ENCODE peak calls at places on chromosomes 5 and 9, in four cellular contexts. A, B, M and Y are unnamed samples.

GRCh38 chr5:55993628-55994501 is 898 bp downstream of the IL6ST start:
- DNase-seq in B (no peak), M (peak; percentile 52), A (no peak), Y (no peak)

GRCh38 chr5:136089804-136090203 is 42.8 kb upstream of the SMAD5 start:
- DNase-seq in M (no peak), B (no peak), A (no peak), Y (no peak)

GRCh38 chr9:36566813-36567217 is 5.9 kb upstream of the MELK start:
- DNase-seq in B (no peak), M (peak; percentile 62), A (no peak), Y (peak; percentile 27)

GRCh38 chr9:129301941-129302340 is 123.9 kb upstream of the IER5L start:
- DNase-seq in B (no peak), M (no peak), A (no peak), Y (no peak)

GRCh38 chr5:141040763-141041426 is 10.3 kb upstream of the PCDHB1 start:
- DNase-seq in A (peak; percentile 86), M (peak; percentile 85), B (peak; percentile 78), Y (peak; percentile 89)

GRCh38 chr5:172886974-172887491 is 53.0 kb downstream of the ERGIC1 start:
- DNase-seq in B (peak; percentile 67), M (peak; percentile 81), A (peak; percentile 68), Y (peak; percentile 92)

GRCh38 chr5:89417990-89418820 is 535.2 kb upstream of the MEF2C start:
- DNase-seq in M (no peak), A (no peak), B (no peak), Y (no peak)

GRCh38 chr9:131609116-131609830 is 64.0 kb downstream of the PRRT1B start:
- DNase-seq in A (peak; percentile 65), B (no peak), M (peak; percentile 32), Y (no peak)

GRCh38 chr5:157612071-157612476 is 36.5 kb upstream of the ADAM19 start:
- DNase-seq in B (no peak), M (no peak), A (no peak), Y (no peak)

GRCh38 chr5:76849767-76850291 is at the start of gene S100Z:
- DNase-seq in B (no peak), M (no peak), A (no peak), Y (no peak)

GRCh38 chr5:176955895-176956294 is 50.7 kb downstream of the UIMC1 start:
- DNase-seq in B (no peak), A (no peak), M (no peak), Y (no peak)

GRCh38 chr5:79837707-79838620 is 148.3 kb downstream of the CMYA5 start:
- DNase-seq in A (no peak), M (no peak), B (no peak), Y (no peak)

GRCh38 chr5:141809697-141810096 is 68.5 kb downstream of the PCDH1 start:
- DNase-seq in A (no peak), B (no peak), M (no peak), Y (no peak)

GRCh38 chr9:761793-762190 is 79.7 kb upstream of the DMRT1 start:
- DNase-seq in M (no peak), B (no peak), A (no peak), Y (no peak)

GRCh38 chr5:61051267-61051666 is 106.3 kb downstream of the NDUFAF2 start:
- DNase-seq in A (no peak), M (peak; percentile 83), B (no peak), Y (no peak)

GRCh38 chr5:142720561-142721275 is 34.8 kb upstream of the FGF1 start:
- DNase-seq in B (peak; percentile 77), A (no peak), M (no peak), Y (peak; percentile 76)

GRCh38 chr9:36064448-36065037 is 27.8 kb downstream of the RECK start:
- DNase-seq in M (peak; percentile 38), B (no peak), A (no peak), Y (no peak)

GRCh38 chr5:136191304-136192014 is 1.5 kb downstream of the SMIM32 start:
- DNase-seq in M (peak; percentile 35), A (no peak), B (peak; percentile 69), Y (peak; percentile 41)

GRCh38 chr5:64834037-64834436 is 65.3 kb downstream of the CWC27 start:
- DNase-seq in M (no peak), B (no peak), A (no peak), Y (no peak)

GRCh38 chr9:83030391-83031107 is 32.4 kb downstream of the RASEF start:
- DNase-seq in B (no peak), A (no peak), M (no peak), Y (no peak)

GRCh38 chr5:145347026-145347616 is 488.0 kb downstream of the PRELID2 start:
- DNase-seq in B (no peak), A (no peak), M (peak; percentile 64), Y (no peak)

GRCh38 chr5:79959407-79959806 is 31.7 kb downstream of the MTX3 start:
- DNase-seq in M (no peak), B (no peak), A (no peak), Y (no peak)

GRCh38 chr5:151123897-151124751 is 33.5 kb downstream of the ANXA6 start:
- DNase-seq in M (peak; percentile 32), B (peak; percentile 70), A (peak; percentile 58), Y (peak; percentile 65)

GRCh38 chr5:142466195-142466951 is 141.6 kb upstream of the SPRY4 start:
- DNase-seq in A (no peak), B (no peak), M (peak; percentile 34), Y (no peak)

GRCh38 chr9:34995288-34996060 is 5.9 kb downstream of the DNAJB5 start:
- DNase-seq in M (peak; percentile 42), A (no peak), B (no peak), Y (no peak)

GRCh38 chr5:172690258-172691075 is 49.4 kb downstream of the NEURL1B start:
- DNase-seq in A (no peak), B (no peak), M (no peak), Y (no peak)

GRCh38 chr5:130992095-130992494 is 173.0 kb downstream of the HINT1 start:
- DNase-seq in A (no peak), B (no peak), M (no peak), Y (no peak)

GRCh38 chr5:132779961-132780360 is 2.9 kb upstream of the SEPTIN8 start:
- DNase-seq in M (no peak), A (no peak), B (no peak), Y (no peak)

GRCh38 chr5:152107225-152107624 is 182.6 kb upstream of the GLRA1 start:
- DNase-seq in B (no peak), M (no peak), A (no peak), Y (no peak)

GRCh38 chr5:173714551-173715428 is 98.3 kb upstream of the BOD1 start:
- DNase-seq in B (no peak), A (no peak), M (no peak), Y (no peak)

GRCh38 chr9:134964271-134964670 is 46.6 kb upstream of the FCN1 start:
- DNase-seq in A (peak; percentile 12), B (no peak), M (no peak), Y (peak; percentile 8)

GRCh38 chr9:129484325-129485000 is 136.4 kb downstream of the C9orf50 start:
- DNase-seq in B (no peak), A (no peak), M (no peak), Y (no peak)

GRCh38 chr5:172932313-172933017 is 26.8 kb upstream of the RPL26L1 start:
- DNase-seq in B (peak; percentile 83), M (peak; percentile 65), A (peak; percentile 78), Y (peak; percentile 79)

GRCh38 chr9:91117959-91118651 is 243.6 kb downstream of the AUH start:
- DNase-seq in M (peak; percentile 32), A (peak; percentile 81), B (peak; percentile 87), Y (peak; percentile 83)

GRCh38 chr5:36899860-36900259 is 23.3 kb downstream of the NIPBL start:
- DNase-seq in A (no peak), B (no peak), M (no peak), Y (no peak)
- H3K4me3 ChIP-seq in A (no peak overlapping the region), B (no peak overlapping the region), M (no peak overlapping the region), Y (no peak overlapping the region)

GRCh38 chr9:87594218-87594617 is 96.6 kb downstream of the DAPK1 start:
- DNase-seq in M (no peak), A (no peak), B (no peak), Y (no peak)

GRCh38 chr9:87595605-87596004 is 97.9 kb downstream of the DAPK1 start:
- DNase-seq in M (no peak), A (no peak), B (no peak), Y (no peak)

GRCh38 chr9:87594662-87595061 is 97.0 kb downstream of the DAPK1 start:
- DNase-seq in B (no peak), M (no peak), A (no peak), Y (no peak)

GRCh38 chr9:87590996-87591395 is 93.3 kb downstream of the DAPK1 start:
- DNase-seq in B (no peak), A (no peak), M (no peak), Y (no peak)

DNA sequence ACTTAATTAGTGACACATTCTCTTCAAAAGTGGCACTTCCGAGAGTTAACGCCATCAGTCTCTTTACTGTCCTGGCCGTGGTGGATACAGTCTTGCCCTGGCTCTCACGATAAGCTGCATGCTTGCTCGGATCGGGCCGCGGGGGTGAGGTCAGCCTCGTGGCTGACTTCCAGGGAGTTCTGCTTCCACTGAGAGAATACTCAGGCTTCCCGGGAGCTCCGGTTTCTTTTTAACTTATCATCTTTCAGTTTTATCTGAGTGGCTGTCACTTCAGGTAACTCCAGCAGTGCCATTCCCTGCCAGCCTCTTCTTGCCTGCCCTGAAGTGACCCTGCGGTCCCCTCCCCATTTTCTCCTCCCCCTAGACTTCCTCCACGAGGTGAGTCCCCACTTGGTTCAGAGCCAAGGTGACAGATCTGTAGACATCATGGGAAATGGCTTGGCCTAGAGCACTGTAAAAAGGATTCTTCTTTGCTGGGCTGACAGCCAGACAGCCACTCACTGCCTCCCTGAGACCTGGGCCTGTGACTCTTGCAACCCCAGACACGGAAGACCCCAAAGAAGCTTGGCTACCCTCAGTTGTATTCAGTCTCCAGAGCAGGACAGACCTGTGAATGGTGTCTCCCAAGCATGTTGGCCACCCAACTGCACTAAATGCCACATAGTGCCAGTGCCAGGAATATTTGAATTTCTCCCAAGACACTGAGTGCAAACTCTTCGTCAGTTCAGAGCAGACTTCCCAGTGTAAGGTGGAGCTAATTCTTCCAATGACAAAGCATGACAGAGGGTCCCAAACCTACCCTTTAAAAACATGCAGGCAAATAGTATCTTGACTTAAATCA is 95.1 kb downstream of the DAPK1 start:
- DNase-seq in M (no peak), A (peak; percentile 50), B (no peak), Y (peak; percentile 79)
- H3K4me3 ChIP-seq in M (no peak overlapping the region), A (no peak overlapping the region), B (no peak overlapping the region), Y (peak overlapping the region; percentile 14)

GRCh38 chr9:13411827-13412226 is 132.3 kb upstream of the MPDZ start:
- DNase-seq in A (no peak), B (no peak), M (no peak), Y (no peak)
- H3K4me3 ChIP-seq in A (no peak overlapping the region), B (no peak overlapping the region), M (no peak overlapping the region), Y (no peak overlapping the region)

GRCh38 chr9:93119953-93120845 is 13.9 kb downstream of the NINJ1 start:
- DNase-seq in M (peak; percentile 80), B (peak; percentile 91), A (peak; percentile 91), Y (peak; percentile 96)

GRCh38 chr9:93117924-93118862 is 15.9 kb downstream of the NINJ1 start:
- DNase-seq in A (no peak), M (no peak), B (peak; percentile 22), Y (peak; percentile 43)

GRCh38 chr9:93120846-93121315 is 13.2 kb downstream of the NINJ1 start:
- DNase-seq in M (no peak), A (no peak), B (peak; percentile 52), Y (peak; percentile 55)

GRCh38 chr9:93119703-93119952 is 14.4 kb downstream of the NINJ1 start:
- DNase-seq in A (no peak), B (no peak), M (no peak), Y (no peak)

GRCh38 chr9:93118863-93119702 is 15.0 kb downstream of the NINJ1 start:
- DNase-seq in A (no peak), B (peak; percentile 40), M (no peak), Y (peak; percentile 67)
- H3K4me3 ChIP-seq in A (no peak overlapping the region), B (no peak overlapping the region), M (no peak overlapping the region), Y (no peak overlapping the region)